ENCODE peak calls at places on chromosomes 6 and 20, in four cellular contexts. X, H, N and U are unnamed samples.

GRCh38 chr6:99330159-99330558 is 19.3 kb downstream of the FAXC start:
- DNase-seq in X (no peak), N (peak), H (peak), U (peak)

GRCh38 chr6:41538556-41539182 is 7.5 kb upstream of the FOXP4 start:
- DNase-seq in X (no peak), N (no peak), H (no peak), U (no peak)

GRCh38 chr20:24917797-24918578 is 31.1 kb upstream of the CST7 start:
- DNase-seq in H (peak), X (peak), N (peak), U (peak)

GRCh38 chr6:36124881-36125280 is 5.4 kb upstream of the MAPK13 start:
- DNase-seq in N (no peak), H (no peak), X (no peak), U (no peak)

GRCh38 chr6:12288844-12289654 is 1.1 kb upstream of the EDN1 start:
- DNase-seq in X (no peak), H (peak), N (no peak), U (peak)

GRCh38 chr6:152049502-152049901 is 242.0 kb downstream of the ESR1 start:
- DNase-seq in X (no peak), H (no peak), N (no peak), U (peak)

GRCh38 chr6:89050155-89050554 is 30.4 kb upstream of the PNRC1 start:
- DNase-seq in H (no peak), N (no peak), X (no peak), U (peak)

GRCh38 chr6:195861-196360 is 96.4 kb upstream of the DUSP22 start:
- DNase-seq in N (no peak), H (no peak), X (no peak), U (no peak)

GRCh38 chr6:28838289-28838633 is 85.5 kb downstream of the TRIM27 start:
- DNase-seq in X (no peak), N (peak), H (peak), U (no peak)

GRCh38 chr20:64053841-64054661 is 4.6 kb upstream of the SOX18 start:
- DNase-seq in H (no peak), N (no peak), X (no peak), U (no peak)

GRCh38 chr20:1656844-1657243 is 735 bp downstream of the SIRPG start:
- DNase-seq in H (no peak), N (no peak), X (no peak), U (no peak)

GRCh38 chr6:53679446-53679933 is 13.9 kb upstream of the KLHL31 start:
- DNase-seq in X (no peak), H (no peak), N (no peak), U (no peak)

GRCh38 chr6:13282393-13283069 is 45.8 kb downstream of the TBC1D7 start:
- DNase-seq in H (no peak), N (no peak), X (no peak), U (no peak)

GRCh38 chr6:22943331-22943730 is 374.0 kb downstream of the HDGFL1 start:
- DNase-seq in N (no peak), H (no peak), X (no peak), U (no peak)

GRCh38 chr6:105781248-105781647 is 304.9 kb upstream of the PRDM1 start:
- DNase-seq in X (no peak), N (no peak), H (no peak), U (no peak)

GRCh38 chr6:168793649-168794048 is 352.7 kb downstream of the SMOC2 start:
- DNase-seq in H (no peak), N (no peak), X (no peak), U (no peak)

GRCh38 chr6:4647414-4648365 is 128.5 kb upstream of the CDYL start:
- DNase-seq in X (peak), N (peak), H (no peak), U (peak)

GRCh38 chr6:15755555-15755954 is 92.7 kb upstream of the DTNBP1 start:
- DNase-seq in H (no peak), N (no peak), X (no peak), U (no peak)